ENCODE peak calls at places on chromosomes 1 and 21, in nine cellular contexts. F, E, P, M, Q, X, C, D and A are unnamed samples.

GRCh38 chr1:230771773-230772354 is 24.7 kb downstream of the CAPN9 start:
- DNase-seq in F (no peak), E (peak), P (no peak), M (no peak), Q (no peak), X (no peak), C (no peak), D (no peak), A (no peak)

GRCh38 chr1:118788372-118788955 is 199.7 kb downstream of the TBX15 start:
- DNase-seq in F (peak), E (peak), P (no peak), M (peak), Q (no peak), X (no peak), C (peak), D (peak), A (no peak)

GRCh38 chr21:35239811-35240219 is 190.7 kb upstream of the RUNX1 start:
- DNase-seq in F (no peak), E (no peak), P (no peak), M (no peak), Q (no peak), X (no peak), C (peak), D (no peak), A (no peak)

GRCh38 chr1:94250341-94250740 is 13.0 kb upstream of the ARHGAP29 start:
- DNase-seq in F (no peak), E (no peak), P (no peak), M (no peak), Q (peak), X (no peak), C (no peak), D (no peak), A (no peak)

GRCh38 chr1:220544901-220545303 is 17.0 kb downstream of the MARK1 start:
- DNase-seq in F (peak), E (peak), P (no peak), M (no peak), Q (no peak), X (peak), C (no peak), D (no peak), A (no peak)

GRCh38 chr1:232416026-232416568 is 213.8 kb downstream of the SIPA1L2 start:
- DNase-seq in F (peak), E (peak), P (no peak), M (no peak), Q (no peak), X (no peak), C (no peak), D (no peak), A (no peak)

GRCh38 chr1:234856719-234857310 is 246.8 kb upstream of the IRF2BP2 start:
- DNase-seq in F (no peak), E (no peak), P (no peak), M (no peak), Q (no peak), X (no peak), C (no peak), D (no peak), A (no peak)

GRCh38 chr21:15421521-15421920 is 308.3 kb upstream of the USP25 start:
- DNase-seq in F (no peak), E (peak), P (no peak), M (no peak), Q (no peak), X (no peak), C (peak), D (no peak), A (no peak)

GRCh38 chr1:93080424-93080823 is 1.3 kb downstream of the MTF2 start:
- DNase-seq in F (peak), E (peak), P (no peak), M (peak), Q (no peak), X (peak), C (peak), D (no peak), A (peak)

GRCh38 chr1:80994934-80995333 is 805.8 kb upstream of the ADGRL2 start:
- DNase-seq in F (no peak), E (no peak), P (no peak), M (no peak), Q (no peak), X (no peak), C (no peak), D (no peak), A (no peak)

GRCh38 chr21:37061926-37062591 is 10.8 kb downstream of the PIGP start:
- DNase-seq in F (peak), E (no peak), P (no peak), M (peak), Q (no peak), X (no peak), C (no peak), D (no peak), A (peak)

GRCh38 chr1:216682694-216683243 is 40.5 kb downstream of the ESRRG start:
- DNase-seq in F (no peak), E (no peak), P (no peak), M (no peak), Q (no peak), X (no peak), C (peak), D (no peak), A (no peak)

GRCh38 chr1:94783342-94784264 is 36.6 kb upstream of the SLC44A3 start:
- DNase-seq in F (peak), E (peak), P (no peak), M (peak), Q (no peak), X (no peak), C (peak), D (peak), A (no peak)

GRCh38 chr1:203425668-203425999 is 50.0 kb upstream of the PRELP start:
- DNase-seq in F (no peak), E (no peak), P (no peak), M (no peak), Q (no peak), X (no peak), C (no peak), D (no peak), A (no peak)

GRCh38 chr1:170114916-170115315 is 30.8 kb upstream of the NTMT2 start:
- DNase-seq in F (peak), E (peak), P (no peak), M (peak), Q (no peak), X (peak), C (no peak), D (no peak), A (no peak)

GRCh38 chr1:44327679-44328491 is 27.2 kb downstream of the ERI3 start:
- DNase-seq in F (peak), E (peak), P (no peak), M (peak), Q (no peak), X (no peak), C (peak), D (peak), A (peak)

GRCh38 chr1:75795703-75796193 is 934 bp upstream of the MSH4 start:
- DNase-seq in F (no peak), E (no peak), P (no peak), M (no peak), Q (no peak), X (no peak), C (no peak), D (no peak), A (no peak)

GRCh38 chr1:34396042-34396441 is 219.3 kb downstream of the C1orf94 start:
- DNase-seq in F (no peak), E (no peak), P (no peak), M (no peak), Q (no peak), X (no peak), C (no peak), D (no peak), A (no peak)

GRCh38 chr1:53503433-53503925 is 44.3 kb downstream of the DMRTB1 start:
- DNase-seq in F (no peak), E (no peak), P (no peak), M (no peak), Q (no peak), X (no peak), C (no peak), D (no peak), A (no peak)

GRCh38 chr1:246583056-246583440 is 16.8 kb downstream of the CNST start:
- DNase-seq in F (no peak), E (no peak), P (no peak), M (no peak), Q (no peak), X (no peak), C (no peak), D (no peak), A (no peak)